ENCODE peak calls at places on chromosomes 16 and 17, in four cellular contexts. M, Y, X and E are unnamed samples.

GRCh38 chr16:83826146-83826913 is 18.6 kb downstream of the HSBP1 start:
- DNase-seq in M (peak), Y (no peak), X (peak), E (peak)

GRCh38 chr17:42119301-42119700 is 1.9 kb downstream of the KAT2A start:
- DNase-seq in M (no peak), Y (no peak), X (no peak), E (no peak)

GRCh38 chr17:6667516-6667915 is 16.0 kb downstream of the C17orf100 start:
- DNase-seq in M (no peak), Y (no peak), X (no peak), E (no peak)

GRCh38 chr16:71555230-71555891 is 21.5 kb downstream of the TAT start:
- DNase-seq in M (no peak), Y (no peak), X (no peak), E (no peak)

GRCh38 chr16:48916566-48916965 is 306.6 kb upstream of the N4BP1 start:
- DNase-seq in M (no peak), Y (no peak), X (no peak), E (no peak)

GRCh38 chr17:49823614-49824013 is 24.3 kb downstream of the TAC4 start:
- DNase-seq in M (no peak), Y (no peak), X (no peak), E (no peak)

GRCh38 chr17:75205793-75206163 is 299 bp downstream of the NUP85 start:
- DNase-seq in M (no peak), Y (no peak), X (no peak), E (no peak)

GRCh38 chr16:13958438-13958837 is 38.5 kb downstream of the ERCC4 start:
- DNase-seq in M (no peak), Y (no peak), X (peak), E (no peak)

GRCh38 chr16:30335598-30336474 is 19.3 kb downstream of the CD2BP2 start:
- DNase-seq in M (peak), Y (peak), X (peak), E (no peak)

GRCh38 chr16:16127469-16128116 is 95.7 kb downstream of the ABCC6 start:
- DNase-seq in M (peak), Y (peak), X (peak), E (peak)

GRCh38 chr17:78742901-78743300 is 39.2 kb downstream of the CYTH1 start:
- DNase-seq in M (no peak), Y (no peak), X (no peak), E (no peak)

GRCh38 chr17:63041251-63041650 is 75.2 kb downstream of the TANC2 start:
- DNase-seq in M (no peak), Y (no peak), X (no peak), E (no peak)

GRCh38 chr17:880074-880870 is 98.1 kb downstream of the MRM3 start:
- DNase-seq in M (no peak), Y (no peak), X (no peak), E (no peak)

GRCh38 chr16:49862694-49863093 is 6.8 kb upstream of the ZNF423 start:
- DNase-seq in M (no peak), Y (no peak), X (no peak), E (no peak)

GRCh38 chr16:11384184-11384955 is 39.1 kb downstream of the RMI2 start:
- DNase-seq in M (no peak), Y (no peak), X (no peak), E (no peak)

GRCh38 chr16:4261557-4262172 is 11.2 kb downstream of the TFAP4 start:
- DNase-seq in M (peak), Y (no peak), X (peak), E (no peak)

GRCh38 chr17:42679492-42680330 is 1.9 kb downstream of the CCR10 start:
- DNase-seq in M (peak), Y (no peak), X (peak), E (no peak)

GRCh38 chr17:75557075-75557851 is 30.3 kb upstream of the MYO15B start:
- DNase-seq in M (no peak), Y (no peak), X (peak), E (no peak)

DNA sequence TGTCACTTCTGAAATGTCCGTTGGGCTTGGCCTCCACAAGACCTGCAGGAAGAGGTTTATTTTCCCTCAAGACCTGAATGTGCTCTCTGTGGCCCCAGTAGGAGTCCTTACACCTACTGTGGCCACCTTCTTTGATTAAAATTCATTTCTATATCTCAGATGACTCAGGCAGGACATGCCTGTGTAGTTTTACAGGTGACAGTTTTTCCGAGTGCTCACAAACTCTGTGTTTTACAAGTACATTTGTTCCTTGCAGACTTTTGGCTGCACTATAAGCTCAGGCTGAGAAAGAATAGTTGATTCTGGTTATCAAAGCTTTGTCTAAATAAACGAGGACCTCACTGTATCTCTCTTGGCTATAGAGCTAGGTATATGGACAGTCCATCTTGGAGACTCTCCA is 257.1 kb downstream of the MAP2K4 start:
- DNase-seq in M (no peak), Y (no peak), X (no peak), E (no peak)
- TF ChIP-seq POLR2AphosphoS5 in M (no peak), Y (no peak), X (no peak), E (no peak)

GRCh38 chr17:32123782-32124181 is 18.5 kb upstream of the RHOT1 start:
- DNase-seq in M (no peak), Y (no peak), X (no peak), E (no peak)

GRCh38 chr17:32126746-32127145 is 15.6 kb upstream of the RHOT1 start:
- DNase-seq in M (no peak), Y (no peak), X (no peak), E (no peak)

GRCh38 chr17:32126325-32126724 is 16.0 kb upstream of the RHOT1 start:
- DNase-seq in M (no peak), Y (no peak), X (no peak), E (no peak)

GRCh38 chr17:32125848-32126153 is 16.5 kb upstream of the RHOT1 start:
- DNase-seq in M (no peak), Y (no peak), X (no peak), E (no peak)

DNA sequence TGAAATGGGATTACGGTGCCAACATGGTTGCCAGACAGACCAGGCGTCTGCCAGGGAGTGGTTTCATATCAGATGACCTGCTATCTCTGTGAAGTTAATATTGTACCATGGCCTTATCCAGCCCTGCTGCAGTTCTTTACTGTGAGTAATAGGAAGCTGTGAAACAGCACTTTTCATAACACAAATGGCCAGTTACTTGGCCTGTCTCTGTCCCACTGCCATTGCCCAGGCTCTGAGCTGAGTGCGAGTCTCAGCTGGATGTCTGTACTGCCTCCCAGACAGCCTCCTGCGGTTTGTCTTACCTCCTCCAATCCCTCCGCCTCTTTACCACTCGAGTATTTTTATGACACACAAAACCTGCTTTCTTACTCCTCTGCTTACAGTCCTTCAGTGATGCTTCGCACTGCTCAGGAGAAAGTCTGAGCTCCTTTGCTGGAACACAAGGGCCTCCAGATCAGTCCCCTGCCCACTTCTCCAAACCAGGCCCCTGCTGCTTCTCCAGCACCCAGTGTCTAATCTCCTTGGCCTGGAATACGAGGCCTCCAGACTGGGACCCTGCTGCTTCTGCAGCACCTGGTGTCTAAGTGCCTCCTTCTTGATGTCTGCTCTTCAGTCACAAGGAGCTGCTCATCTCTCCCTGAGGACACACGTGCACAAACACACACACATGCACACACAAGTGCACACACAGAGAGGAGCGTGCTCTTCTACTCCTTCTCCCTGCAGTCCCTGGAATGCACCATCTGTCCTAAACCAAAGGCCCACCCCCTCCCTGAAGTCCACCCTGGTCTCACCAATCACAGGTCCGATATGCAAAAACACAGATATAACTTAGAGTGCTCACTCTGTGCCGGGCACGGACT is 17.1 kb upstream of the RHOT1 start:
- DNase-seq in M (no peak), Y (no peak), X (no peak), E (no peak)
- TF ChIP-seq SPI1 in M (no peak), Y (no peak), X (no peak), E (no peak)

GRCh38 chr17:17186551-17187505 is 19.3 kb downstream of the PLD6 start:
- DNase-seq in M (no peak), Y (no peak), X (no peak), E (no peak)
- TF ChIP-seq POLR2AphosphoS5 in M (no peak), Y (no peak), X (no peak), E (no peak)

GRCh38 chr16:70161350-70161749 is 12.2 kb upstream of the CLEC18C start:
- DNase-seq in M (peak), Y (no peak), X (no peak), E (no peak)
- TF ChIP-seq SPI1 in M (no peak), Y (no peak), X (no peak), E (no peak)

DNA sequence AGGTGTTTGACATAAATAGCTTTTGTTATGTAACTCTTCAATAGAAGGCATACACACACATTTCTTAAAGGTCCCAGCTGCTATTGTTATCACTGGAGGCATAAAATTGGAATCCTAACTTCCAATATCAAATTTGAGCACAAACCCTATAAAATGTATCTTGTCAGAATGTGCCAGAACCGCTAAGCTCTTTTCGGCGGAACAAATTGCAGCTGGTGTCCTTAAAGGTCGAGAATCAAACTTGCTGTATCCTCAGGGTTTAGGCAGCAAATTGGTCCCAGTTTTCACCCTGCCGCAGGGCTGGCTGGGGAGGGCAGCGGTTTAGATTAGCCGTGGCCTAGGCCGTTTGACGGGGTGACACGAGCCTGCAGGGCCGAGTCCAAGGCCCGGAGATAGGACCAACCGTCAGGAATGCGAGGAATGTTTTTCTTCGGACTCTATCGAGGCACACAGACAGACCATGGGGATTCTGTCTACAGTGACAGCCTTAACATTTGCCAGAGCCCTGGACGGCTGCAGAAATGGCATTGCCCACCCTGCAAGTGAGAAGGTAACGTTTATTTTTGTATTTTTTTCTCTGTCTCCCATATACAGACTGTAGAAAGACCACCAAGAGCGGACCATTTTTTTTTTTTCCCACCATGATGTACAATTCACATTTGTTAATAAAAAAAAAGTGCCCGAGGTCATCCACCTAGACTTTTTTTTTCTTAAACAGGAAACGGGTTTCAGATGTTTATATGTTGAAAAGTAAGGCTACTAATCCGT is 297.1 kb downstream of the IRF8 start:
- DNase-seq in M (no peak), Y (no peak), X (no peak), E (no peak)
- TF ChIP-seq POLR2AphosphoS5 in M (no peak), Y (no peak), X (no peak), E (no peak)

GRCh38 chr17:43966276-43966675 is 12.5 kb upstream of the PYY start:
- DNase-seq in M (no peak), Y (no peak), X (no peak), E (no peak)

GRCh38 chr17:43962479-43962878 is 8.7 kb upstream of the PYY start:
- DNase-seq in M (no peak), Y (no peak), X (no peak), E (no peak)

GRCh38 chr17:43961954-43962353 is 8.2 kb upstream of the PYY start:
- DNase-seq in M (no peak), Y (no peak), X (no peak), E (no peak)

GRCh38 chr17:43970366-43970765 is 16.6 kb upstream of the PYY start:
- DNase-seq in M (no peak), Y (no peak), X (no peak), E (no peak)

GRCh38 chr17:43967251-43967875 is 13.6 kb upstream of the PYY start:
- DNase-seq in M (no peak), Y (no peak), X (no peak), E (no peak)
- TF ChIP-seq SPI1 in M (no peak), Y (no peak), X (no peak), E (no peak)

GRCh38 chr17:2233441-2233947 is 70.1 kb downstream of the SMG6 start:
- DNase-seq in M (no peak), Y (no peak), X (no peak), E (no peak)

GRCh38 chr17:2227025-2227699 is 76.4 kb downstream of the SMG6 start:
- DNase-seq in M (no peak), Y (no peak), X (no peak), E (no peak)

GRCh38 chr17:2235792-2236365 is 67.7 kb downstream of the SMG6 start:
- DNase-seq in M (no peak), Y (no peak), X (no peak), E (no peak)

GRCh38 chr17:2232244-2232638 is 71.3 kb downstream of the SMG6 start:
- DNase-seq in M (no peak), Y (no peak), X (no peak), E (no peak)

DNA sequence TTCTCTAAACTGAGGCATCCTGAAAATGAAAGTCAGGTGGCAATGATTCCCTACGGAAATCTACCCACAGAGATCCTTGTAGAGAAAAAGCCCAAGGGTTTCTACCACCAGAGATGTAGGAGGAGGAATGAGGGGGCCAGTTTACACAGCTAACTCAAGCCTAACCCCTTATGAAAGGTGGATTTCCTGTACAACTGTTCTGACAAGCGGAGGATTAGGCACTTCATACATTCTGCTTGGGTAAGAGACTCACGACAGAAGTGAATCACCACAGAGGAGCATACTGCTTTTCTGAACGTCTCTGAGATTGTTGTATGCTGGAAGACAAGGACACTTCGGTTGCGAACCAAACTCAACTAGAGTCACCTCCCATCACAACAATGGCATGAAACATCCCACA is 72.7 kb downstream of the SMG6 start:
- DNase-seq in M (no peak), Y (no peak), X (no peak), E (no peak)
- TF ChIP-seq POLR2AphosphoS5 in M (no peak), Y (no peak), X (no peak), E (no peak)

DNA sequence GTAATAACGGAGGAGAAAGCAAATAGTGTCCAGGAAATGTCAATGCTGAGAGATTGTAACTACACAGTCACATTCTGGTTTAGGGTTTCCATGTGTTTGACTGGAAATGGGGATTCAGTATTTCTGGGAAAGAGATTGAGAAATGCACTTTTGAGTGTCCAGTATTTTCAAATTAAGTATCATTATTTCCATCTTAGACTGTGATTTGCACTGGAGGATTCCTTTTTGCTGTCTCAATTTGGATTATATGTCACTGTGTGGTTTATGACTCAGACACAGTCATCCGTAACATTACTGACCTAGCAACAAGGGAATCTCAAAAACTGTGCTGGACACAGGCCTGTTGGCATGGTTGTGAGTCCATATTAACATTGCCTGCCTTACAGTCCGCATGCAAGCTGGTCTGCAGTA is 681.4 kb downstream of the CDH11 start:
- DNase-seq in M (no peak), Y (no peak), X (no peak), E (no peak)
- TF ChIP-seq SPI1 in M (no peak), Y (no peak), X (no peak), E (no peak)

GRCh38 chr17:5540321-5540720 is 44.0 kb downstream of the NLRP1 start:
- DNase-seq in M (no peak), Y (no peak), X (no peak), E (no peak)
- TF ChIP-seq POLR2AphosphoS5 in M (no peak), Y (no peak), X (no peak), E (no peak)

GRCh38 chr16:86566966-86567700 is 504 bp downstream of the FOXC2 start:
- DNase-seq in M (no peak), Y (no peak), X (no peak), E (no peak)
- TF ChIP-seq SPI1 in M (no peak), Y (no peak), X (no peak), E (no peak)